ENCODE peak calls at places on chromosome 14, in six cellular contexts. P is uterus, V is IMR-90, A is mucosa of descending colon, R is GM12865, J is cardiac fibroblast. Z is an unnamed sample.

GRCh38 chr14:102999227-102999895 is 58.0 kb downstream of the CDC42BPB start:
- DNase-seq in P (no peak), V (peak), A (no peak), J (no peak), R (no peak), Z (no peak)

GRCh38 chr14:67158559-67158958 is 30.7 kb upstream of the GARIN2 start:
- DNase-seq in J (no peak), P (no peak), R (no peak), A (no peak), V (no peak), Z (peak)

GRCh38 chr14:24279301-24280186 is 8.1 kb upstream of the RABGGTA start:
- DNase-seq in A (no peak), J (peak), R (peak), P (no peak), V (no peak), Z (no peak)

GRCh38 chr14:68377459-68377858 is 415.4 kb downstream of the ZFP36L1 start:
- DNase-seq in V (peak), A (peak), J (peak), P (peak), R (peak), Z (peak)

GRCh38 chr14:21915814-21916213 is 242.2 kb upstream of the OR4E1 start:
- DNase-seq in V (no peak), J (peak), P (no peak), R (no peak), A (no peak), Z (peak)

GRCh38 chr14:72451081-72451972 is 442.6 kb downstream of the DPF3 start:
- DNase-seq in J (no peak), R (peak), A (peak), P (no peak), V (no peak), Z (no peak)

GRCh38 chr14:25622752-25623151 is 572.8 kb upstream of the STXBP6 start:
- DNase-seq in R (no peak), A (no peak), P (no peak), J (no peak), V (no peak), Z (no peak)

GRCh38 chr14:93231129-93231979 is 24.3 kb downstream of the UBR7 start:
- DNase-seq in R (no peak), P (no peak), V (peak), A (no peak), J (peak), Z (peak)

GRCh38 chr14:34781242-34781641 is 66.8 kb upstream of the CFL2 start:
- DNase-seq in V (peak), P (no peak), A (no peak), R (peak), J (peak), Z (peak)

GRCh38 chr14:23432102-23432925 is 3.1 kb downstream of the MYH7 start:
- DNase-seq in J (no peak), V (no peak), A (no peak), P (no peak), R (no peak), Z (no peak)

GRCh38 chr14:105859717-105860614 is 333.6 kb downstream of the TMEM121 start:
- DNase-seq in J (no peak), A (peak), R (peak), V (no peak), P (peak), Z (no peak)

GRCh38 chr14:105055736-105056302 is 9.4 kb downstream of the GPR132 start:
- DNase-seq in V (no peak), P (no peak), J (no peak), R (no peak), A (no peak), Z (no peak)

GRCh38 chr14:96559571-96559970 is 57.4 kb downstream of the PAPOLA start:
- DNase-seq in J (peak), V (no peak), P (no peak), R (no peak), A (no peak), Z (no peak)

GRCh38 chr14:70934502-70935134 is 27.4 kb downstream of the PCNX1 start:
- DNase-seq in R (peak), J (peak), A (no peak), V (peak), P (no peak), Z (peak)

GRCh38 chr14:69648480-69649414 is 37.4 kb downstream of the SUSD6 start:
- DNase-seq in P (no peak), V (peak), A (no peak), J (peak), R (peak), Z (peak)

GRCh38 chr14:101505216-101505970 is 55.9 kb upstream of the DIO3 start:
- DNase-seq in V (no peak), P (peak), R (no peak), J (no peak), A (peak), Z (no peak)

GRCh38 chr14:104554608-104555401 is 24.8 kb upstream of the C14orf180 start:
- DNase-seq in R (no peak), A (peak), J (no peak), V (no peak), P (no peak), Z (no peak)

GRCh38 chr14:91035855-91036254 is 24.6 kb downstream of the RPS6KA5 start:
- DNase-seq in J (no peak), P (no peak), R (peak), A (no peak), V (no peak), Z (no peak)

GRCh38 chr14:61160798-61161197 is 120.3 kb downstream of the TMEM30B start:
- DNase-seq in R (no peak), V (no peak), A (no peak), P (no peak), J (no peak), Z (no peak)

GRCh38 chr14:32250681-32251080 is 47.6 kb upstream of the RNU6-8 start:
- DNase-seq in P (no peak), A (no peak), J (no peak), V (no peak), R (no peak), Z (no peak)

GRCh38 chr14:36656769-36657408 is 4.8 kb upstream of the PAX9 start:
- DNase-seq in V (no peak), R (no peak), A (no peak), J (no peak), P (no peak), Z (no peak)

GRCh38 chr14:61607570-61608244 is 87.6 kb upstream of the HIF1A start:
- DNase-seq in V (no peak), J (no peak), A (no peak), R (peak), P (no peak), Z (no peak)

GRCh38 chr14:90721619-90722305 is 94.5 kb downstream of the TTC7B start:
- DNase-seq in P (no peak), J (no peak), A (no peak), R (no peak), V (peak), Z (no peak)

GRCh38 chr14:85483652-85484051 is 46.3 kb upstream of the FLRT2 start:
- DNase-seq in A (no peak), V (no peak), R (no peak), P (no peak), J (no peak), Z (no peak)

GRCh38 chr14:68607081-68607851 is 185.6 kb downstream of the ZFP36L1 start:
- DNase-seq in J (peak), P (peak), R (no peak), A (peak), V (peak), Z (peak)

GRCh38 chr14:102316048-102316745 is 3.3 kb upstream of the ZNF839 start:
- DNase-seq in A (no peak), P (peak), R (peak), J (peak), V (peak), Z (peak)

GRCh38 chr14:47539065-47539464 is 136.3 kb downstream of the MDGA2 start:
- DNase-seq in J (no peak), A (no peak), R (no peak), V (no peak), P (no peak), Z (peak)

GRCh38 chr14:67579040-67579439 is 21.0 kb downstream of the PIGH start:
- DNase-seq in V (no peak), J (no peak), R (no peak), A (no peak), P (no peak), Z (no peak)

GRCh38 chr14:36256131-36256801 is 64.2 kb downstream of the MBIP start:
- DNase-seq in R (no peak), P (no peak), J (peak), A (no peak), V (no peak), Z (peak)

GRCh38 chr14:24072436-24072835 is 1.1 kb downstream of the CPNE6 start:
- DNase-seq in V (no peak), J (no peak), R (no peak), A (peak), P (no peak), Z (no peak)

GRCh38 chr14:74049886-74050495 is 30.8 kb downstream of the BBOF1 start:
- DNase-seq in R (no peak), A (no peak), V (no peak), J (no peak), P (no peak), Z (no peak)

GRCh38 chr14:95515080-95515489 is 1.4 kb downstream of the SYNE3 start:
- DNase-seq in R (no peak), V (no peak), A (peak), P (no peak), J (peak), Z (no peak)
- H3K4me3 ChIP-seq in R (peak), V (peak), A (no peak), P (peak), J (peak), Z (peak)

DNA sequence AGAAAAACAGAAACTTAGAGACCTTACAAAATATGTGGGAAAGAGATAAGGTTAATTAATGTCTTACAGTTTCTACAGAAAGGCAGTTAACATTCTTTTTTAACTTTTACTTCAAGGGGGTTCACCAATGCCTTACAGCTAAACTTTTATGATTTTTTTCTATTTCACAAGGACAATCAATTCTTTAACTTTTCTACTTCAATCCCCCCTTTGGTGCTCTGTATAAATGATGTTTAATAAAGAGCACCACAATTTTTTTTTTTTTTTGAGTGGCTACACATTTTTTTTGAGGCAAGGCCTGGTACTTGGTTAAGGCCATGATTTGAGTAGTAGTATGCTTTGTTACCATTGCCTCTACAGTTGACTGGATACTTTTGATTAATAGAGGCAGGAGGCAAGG is 279.6 kb downstream of the PRKD1 start:
- DNase-seq in R (no peak), J (no peak), P (no peak), A (no peak), V (peak), Z (no peak)
- TF ChIP-seq CTCF in R (no peak), J (no peak), P (no peak), A (no peak), V (no peak), Z (no peak)

GRCh38 chr14:55272922-55273321 is 1.7 kb downstream of the FBXO34 start:
- DNase-seq in R (no peak), V (no peak), P (no peak), A (no peak), J (no peak), Z (no peak)
- H3K4me3 ChIP-seq in R (peak), V (no peak), P (peak), A (no peak), J (no peak), Z (no peak)

DNA sequence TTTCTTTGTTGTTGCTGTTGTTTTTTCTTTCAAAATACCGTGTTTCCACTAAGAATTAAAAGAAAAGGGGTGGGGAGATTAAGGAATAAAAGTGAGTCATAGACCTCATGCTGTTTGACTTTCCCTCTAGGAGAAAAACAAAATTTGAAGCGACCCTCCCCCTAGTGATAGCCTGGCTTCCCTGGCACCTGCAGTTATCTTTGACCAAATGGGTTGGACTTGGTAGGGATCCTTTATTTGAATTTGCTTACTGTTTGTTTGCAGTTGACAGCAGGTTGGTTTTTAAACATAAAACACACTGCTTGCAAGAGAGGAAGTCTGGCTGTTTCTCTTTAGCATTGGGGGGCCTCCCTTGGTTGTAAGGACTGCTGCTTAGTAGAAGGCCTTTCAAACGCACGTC is 14.0 kb downstream of the OTX2 start:
- DNase-seq in A (no peak), V (no peak), R (no peak), J (no peak), P (no peak), Z (no peak)
- TF ChIP-seq CTCF in A (no peak), V (no peak), R (no peak), J (no peak), P (no peak), Z (no peak)

GRCh38 chr14:64233791-64234190 is 60.4 kb downstream of the ESR2 start:
- DNase-seq in A (no peak), J (no peak), V (peak), P (no peak), R (no peak), Z (peak)

GRCh38 chr14:64232944-64233343 is 61.2 kb downstream of the ESR2 start:
- DNase-seq in A (no peak), R (no peak), V (no peak), P (no peak), J (no peak), Z (no peak)

GRCh38 chr14:64234877-64235651 is 59.1 kb downstream of the ESR2 start:
- DNase-seq in R (peak), J (peak), P (no peak), V (peak), A (no peak), Z (peak)

GRCh38 chr14:64229489-64229888 is 64.7 kb downstream of the ESR2 start:
- DNase-seq in R (no peak), A (no peak), J (no peak), P (no peak), V (no peak), Z (no peak)

DNA sequence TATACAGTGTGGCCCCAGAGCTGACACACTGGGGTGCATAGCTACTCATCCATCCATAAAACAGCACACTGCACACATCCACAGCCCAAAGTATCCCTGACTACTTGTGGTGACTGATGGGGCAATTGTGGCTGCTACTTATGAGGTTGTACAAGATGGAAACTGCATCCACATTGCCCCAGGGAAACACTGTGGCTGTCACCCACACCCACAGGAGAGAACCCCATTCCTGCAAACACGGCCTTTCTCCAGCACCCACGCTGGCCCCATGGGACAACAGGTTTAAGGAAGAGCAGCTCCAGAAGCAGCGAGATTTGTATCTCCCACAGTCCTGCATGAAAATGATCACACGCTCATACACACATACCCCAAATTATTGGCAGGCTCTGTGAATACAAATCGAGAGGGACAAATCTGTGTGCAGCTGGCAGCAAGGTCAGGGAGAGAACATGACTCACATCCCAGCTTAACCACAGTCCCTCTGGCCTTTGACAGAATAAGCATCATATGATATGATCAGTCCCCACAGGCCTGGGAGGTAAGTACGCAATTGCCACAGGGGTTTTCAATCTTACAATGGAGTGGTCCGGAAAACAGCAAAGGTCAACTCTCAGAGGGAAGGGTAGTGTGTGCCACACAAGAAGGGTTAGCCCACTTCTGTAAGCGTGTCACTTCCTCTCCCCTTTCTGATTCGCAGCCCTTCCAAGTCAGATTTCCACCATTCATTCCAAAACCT is 61.9 kb downstream of the ESR2 start:
- DNase-seq in R (peak), P (no peak), A (no peak), J (peak), V (peak), Z (peak)
- H3K4me3 ChIP-seq in R (no peak), P (no peak), A (no peak), J (no peak), V (no peak), Z (no peak)

GRCh38 chr14:43503508-43503907 is 1003.6 kb downstream of the FSCB start:
- DNase-seq in P (no peak), J (peak), R (no peak), A (no peak), V (no peak), Z (no peak)
- TF ChIP-seq CTCF in P (no peak), J (no peak), R (no peak), A (no peak), V (no peak), Z (no peak)

Z was measured in choroid plexus epithelial cell.